ENCODE peak calls at places on chromosomes 12 and 14, in ten cellular contexts. B is Peyer's patch, O is endothelial cell of umbilical vein, Y is A673, A is adrenal gland, D is GM23338, N is dorsolateral prefrontal cortex, L is fibroblast of lung, V is foreskin fibroblast, Q is psoas muscle. P is an unnamed sample.
A peak's percentile ranks its signal among the peaks of the same experiment; 100 is the strongest.

GRCh38 chr12:59452746-59453145 is 143.1 kb upstream of the SLC16A7 start:
- DNase-seq in O (no peak), Q (no peak), V (peak; percentile 70), N (no peak), Y (no peak), A (no peak), D (no peak), B (no peak), L (peak; percentile 55), P (no peak)

GRCh38 chr12:54304187-54304810 is 3.5 kb upstream of the NFE2 start:
- DNase-seq in Y (no peak), V (peak; percentile 63), A (peak; percentile 68), L (peak; percentile 57), N (peak; percentile 49), O (no peak), B (peak; percentile 57), D (peak; percentile 49), Q (peak; percentile 84), P (peak; percentile 21)

GRCh38 chr12:50740307-50740706 is 23.6 kb upstream of the ATF1 start:
- DNase-seq in V (peak; percentile 19), O (no peak), B (no peak), Y (no peak), Q (no peak), A (no peak), L (peak; percentile 10), D (no peak), N (no peak), P (no peak)

GRCh38 chr14:61586539-61587396 is 108.5 kb upstream of the HIF1A start:
- DNase-seq in Y (no peak), N (no peak), B (no peak), A (no peak), D (no peak), Q (no peak), L (peak; percentile 73), O (no peak), V (peak; percentile 71), P (no peak)

GRCh38 chr14:77026930-77027537 is 1.5 kb downstream of the IRF2BPL start:
- DNase-seq in N (no peak), A (peak; percentile 40), O (peak; percentile 52), B (peak; percentile 77), V (peak; percentile 69), Y (peak; percentile 82), D (peak; percentile 55), Q (peak; percentile 82), L (peak; percentile 56), P (no peak)

GRCh38 chr12:13164859-13165577 is 31.5 kb upstream of the EMP1 start:
- DNase-seq in L (no peak), D (no peak), B (no peak), O (peak; percentile 72), V (no peak), Q (no peak), Y (no peak), A (no peak), N (no peak), P (no peak)

GRCh38 chr12:106663385-106663784 is 80.6 kb downstream of the RFX4 start:
- DNase-seq in N (no peak), Q (no peak), B (no peak), D (no peak), L (no peak), V (no peak), Y (no peak), A (no peak), O (no peak), P (no peak)

GRCh38 chr12:94269316-94269999 is 121.1 kb downstream of the PLXNC1 start:
- DNase-seq in B (no peak), O (no peak), Y (no peak), N (no peak), Q (no peak), A (no peak), D (no peak), V (no peak), L (no peak), P (no peak)

GRCh38 chr12:75818863-75819262 is 212.7 kb downstream of the PHLDA1 start:
- DNase-seq in B (no peak), Q (no peak), V (peak; percentile 59), A (no peak), D (no peak), Y (no peak), N (no peak), O (no peak), L (peak; percentile 66), P (no peak)

GRCh38 chr12:114697741-114698565 is 14.0 kb upstream of the TBX3 start:
- DNase-seq in B (no peak), L (no peak), O (no peak), V (peak; percentile 78), D (no peak), N (no peak), Y (peak; percentile 29), A (no peak), Q (no peak), P (no peak)

GRCh38 chr12:130881046-130881445 is 9.2 kb downstream of the RAN start:
- DNase-seq in D (no peak), A (no peak), L (no peak), N (no peak), Q (no peak), Y (no peak), B (no peak), V (no peak), O (no peak), P (no peak)

GRCh38 chr14:76985540-76986260 is 42.8 kb downstream of the IRF2BPL start:
- DNase-seq in L (peak; percentile 35), V (peak; percentile 54), O (no peak), Y (no peak), Q (no peak), B (no peak), D (no peak), A (no peak), N (no peak), P (no peak)

GRCh38 chr12:52156757-52157565 is 34.9 kb downstream of the KRT80 start:
- DNase-seq in V (peak; percentile 80), Y (peak; percentile 74), B (peak; percentile 87), A (peak; percentile 75), Q (peak; percentile 85), O (peak; percentile 58), D (peak; percentile 92), N (peak; percentile 82), L (no peak), P (no peak)

GRCh38 chr12:104522985-104523719 is 66.4 kb downstream of the CHST11 start:
- DNase-seq in A (no peak), Y (no peak), L (no peak), N (no peak), B (no peak), V (no peak), D (no peak), O (peak; percentile 26), Q (no peak), P (no peak)

GRCh38 chr12:52186135-52186840 is 5.5 kb downstream of the KRT80 start:
- DNase-seq in L (peak; percentile 93), Y (peak; percentile 69), A (no peak), D (no peak), N (no peak), Q (no peak), V (peak; percentile 88), B (no peak), O (peak; percentile 72), P (no peak)

GRCh38 chr14:99681832-99682148 is 2.3 kb upstream of the CYP46A1 start:
- DNase-seq in B (no peak), A (no peak), L (no peak), Y (no peak), N (no peak), O (no peak), V (no peak), Q (no peak), D (no peak), P (no peak)
- H3K4me3 ChIP-seq in B (no peak overlapping the region), A (no peak overlapping the region), L (no peak overlapping the region), Y (no peak overlapping the region), N (no peak overlapping the region), O (no peak overlapping the region), V (no peak overlapping the region), Q (no peak overlapping the region), D (no peak overlapping the region), P (no peak overlapping the region)

DNA sequence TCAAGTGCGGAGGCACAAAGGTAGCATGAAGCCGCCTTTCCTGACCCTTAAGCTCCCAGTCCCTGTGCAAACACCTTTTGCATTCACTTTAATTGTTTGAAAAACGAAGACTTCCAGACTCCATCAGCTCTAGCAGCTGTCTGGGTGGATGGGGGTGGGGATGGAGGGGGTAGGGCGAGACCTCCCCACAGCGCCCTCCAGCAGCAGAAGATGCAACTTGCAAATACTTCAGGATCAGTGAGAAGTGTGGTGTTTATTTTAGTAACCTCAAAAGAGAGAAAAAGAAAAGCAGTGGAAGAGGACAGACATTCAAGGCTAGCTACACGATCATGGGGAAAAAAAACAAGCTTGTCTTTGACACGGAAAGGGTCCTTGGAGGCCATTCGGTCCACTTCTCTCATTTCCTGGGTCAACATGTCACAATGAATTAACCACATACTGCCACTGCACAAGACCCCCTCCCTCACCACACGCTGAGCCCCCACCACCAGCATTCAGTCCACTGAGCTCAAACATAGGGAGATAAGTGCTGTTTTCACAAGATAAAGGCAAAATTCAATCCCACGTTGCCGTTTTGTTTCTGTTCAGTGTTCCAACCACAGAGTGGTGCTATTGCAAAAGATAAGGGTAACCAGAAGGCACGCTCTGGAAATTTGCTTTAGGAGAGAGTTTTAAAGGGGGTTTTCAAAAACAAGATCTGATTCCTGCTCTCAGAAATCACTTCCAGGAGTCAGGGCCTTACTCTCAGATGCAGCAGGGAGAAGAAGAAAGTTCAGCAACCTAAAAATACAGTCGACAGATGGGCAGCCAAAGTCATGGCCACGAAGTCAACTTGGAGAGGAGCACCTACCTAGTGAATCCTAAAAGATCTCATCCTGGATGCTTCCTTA is 3.3 kb upstream of the NTF3 start:
- DNase-seq in D (peak; percentile 65), O (peak; percentile 50), Y (no peak), N (no peak), Q (no peak), B (no peak), L (peak; percentile 23), V (peak; percentile 73), A (no peak), P (no peak)
- TF ChIP-seq CTCF in D (peak; percentile 76), O (peak; percentile 53), Y (peak; percentile 27), N (peak; percentile 46), Q (peak; percentile 28), B (peak; percentile 53), L (peak; percentile 54), V (peak; percentile 60), A (peak; percentile 32), P (peak; percentile 66)

GRCh38 chr14:42475289-42475688 is 868.6 kb downstream of the LRFN5 start:
- DNase-seq in B (no peak), D (peak; percentile 82), N (no peak), Y (no peak), Q (no peak), A (no peak), L (no peak), O (no peak), V (no peak), P (no peak)

GRCh38 chr14:42470427-42470719 is 863.7 kb downstream of the LRFN5 start:
- DNase-seq in O (no peak), D (no peak), Y (no peak), B (no peak), L (no peak), A (no peak), Q (no peak), N (no peak), V (no peak), P (no peak)

GRCh38 chr14:42469637-42470426 is 863.2 kb downstream of the LRFN5 start:
- DNase-seq in N (no peak), Y (no peak), L (no peak), O (no peak), V (no peak), D (no peak), B (no peak), Q (no peak), A (no peak), P (no peak)
- H3K4me3 ChIP-seq in N (no peak overlapping the region), Y (no peak overlapping the region), L (no peak overlapping the region), O (no peak overlapping the region), V (no peak overlapping the region), D (no peak overlapping the region), B (no peak overlapping the region), Q (no peak overlapping the region), A (no peak overlapping the region), P (no peak overlapping the region)

GRCh38 chr12:121792607-121793500 is 634 bp downstream of the RHOF start:
- DNase-seq in B (peak; percentile 72), Q (peak; percentile 69), Y (no peak), D (peak; percentile 67), A (peak; percentile 66), O (no peak), N (no peak), V (no peak), L (no peak), P (no peak)
- TF ChIP-seq CTCF in B (no peak), Q (no peak), Y (no peak), D (peak; percentile 28), A (no peak), O (no peak), N (no peak), V (no peak), L (no peak), P (no peak)

P was measured in AG09309.